ENCODE peak calls at places on chromosomes 13 and 19, in eight cellular contexts. A is K562, N is ovary, Y is HCT116, U is GM12891, I is heart left ventricle, V is A549, H is body of pancreas. T is an unnamed sample.

GRCh38 chr13:44312898-44313551 is 60.6 kb upstream of the SERP2 start:
- DNase-seq in A (no peak), N (no peak), Y (peak; percentile 88), U (no peak), I (no peak), V (peak; percentile 67), H (peak; percentile 35), T (no peak)

GRCh38 chr13:106517151-106517847 is 18.2 kb downstream of the EFNB2 start:
- DNase-seq in A (no peak), N (no peak), Y (no peak), U (no peak), I (no peak), V (no peak), H (no peak), T (no peak)

GRCh38 chr13:46721054-46721453 is 75.9 kb downstream of the ESD start:
- DNase-seq in A (peak; percentile 11), N (peak; percentile 65), Y (peak; percentile 15), U (no peak), I (peak; percentile 35), V (peak; percentile 31), H (peak; percentile 47), T (no peak)

GRCh38 chr13:46523972-46524737 is 28.8 kb upstream of the LRCH1 start:
- DNase-seq in A (no peak), N (no peak), Y (no peak), U (no peak), I (no peak), V (no peak), H (no peak), T (no peak)

GRCh38 chr13:33497146-33497845 is 211.7 kb upstream of the STARD13 start:
- DNase-seq in A (no peak), N (no peak), Y (no peak), U (no peak), I (no peak), V (no peak), H (no peak), T (no peak)

GRCh38 chr19:29315566-29315965 is 102.6 kb upstream of the UQCRFS1 start:
- DNase-seq in A (no peak), N (no peak), Y (no peak), U (no peak), I (no peak), V (no peak), H (no peak), T (no peak)

GRCh38 chr13:101706651-101707050 is 254.2 kb downstream of the ITGBL1 start:
- DNase-seq in A (no peak), N (no peak), Y (no peak), U (no peak), I (no peak), V (peak; percentile 13), H (no peak), T (peak; percentile 71)

GRCh38 chr13:19817510-19818158 is 34.9 kb upstream of the PSPC1 start:
- DNase-seq in A (no peak), N (no peak), Y (no peak), U (no peak), I (no peak), V (no peak), H (no peak), T (no peak)

GRCh38 chr13:76720827-76721226 is 165.4 kb downstream of the KCTD12 start:
- DNase-seq in A (no peak), N (no peak), Y (no peak), U (no peak), I (no peak), V (no peak), H (no peak), T (no peak)

GRCh38 chr13:99256709-99257108 is 1.5 kb downstream of the GPR18 start:
- DNase-seq in A (no peak), N (no peak), Y (no peak), U (no peak), I (no peak), V (no peak), H (no peak), T (no peak)

GRCh38 chr19:28493881-28494280 is 719.1 kb downstream of the UQCRFS1 start:
- DNase-seq in A (no peak), N (no peak), Y (no peak), U (no peak), I (no peak), V (no peak), H (no peak), T (no peak)

GRCh38 chr13:61950828-61951227 is 535.2 kb upstream of the PCDH20 start:
- DNase-seq in A (no peak), N (no peak), Y (no peak), U (no peak), I (no peak), V (no peak), H (no peak), T (no peak)

GRCh38 chr13:104854007-104854406 is 1681.5 kb downstream of the EFNB2 start:
- DNase-seq in A (no peak), N (no peak), Y (no peak), U (no peak), I (no peak), V (peak; percentile 15), H (no peak), T (no peak)

GRCh38 chr19:21098291-21098690 is 16.3 kb downstream of the ZNF714 start:
- DNase-seq in A (no peak), N (no peak), Y (no peak), U (no peak), I (no peak), V (no peak), H (no peak), T (no peak)

GRCh38 chr13:41588899-41589298 is 131.5 kb downstream of the RGCC start:
- DNase-seq in A (peak; percentile 39), N (no peak), Y (peak; percentile 8), U (no peak), I (no peak), V (peak; percentile 70), H (no peak), T (peak; percentile 30)

GRCh38 chr13:50352720-50353491 is 337.7 kb downstream of the KCNRG start:
- DNase-seq in A (no peak), N (no peak), Y (no peak), U (no peak), I (no peak), V (no peak), H (no peak), T (no peak)

GRCh38 chr13:113888701-113889330 is 24.9 kb upstream of the GAS6 start:
- DNase-seq in A (no peak), N (no peak), Y (no peak), U (no peak), I (no peak), V (no peak), H (no peak), T (no peak)

GRCh38 chr19:46730187-46730586 is 13.3 kb upstream of the PRKD2 start:
- DNase-seq in A (no peak), N (no peak), Y (no peak), U (no peak), I (no peak), V (no peak), H (no peak), T (no peak)

GRCh38 chr19:46728208-46728607 is 11.3 kb upstream of the PRKD2 start:
- DNase-seq in A (no peak), N (peak; percentile 55), Y (no peak), U (no peak), I (peak; percentile 80), V (no peak), H (no peak), T (no peak)

GRCh38 chr19:46729696-46730095 is 12.8 kb upstream of the PRKD2 start:
- DNase-seq in A (no peak), N (no peak), Y (no peak), U (no peak), I (no peak), V (no peak), H (no peak), T (no peak)

GRCh38 chr19:46727757-46728156 is 10.8 kb upstream of the PRKD2 start:
- DNase-seq in A (no peak), N (no peak), Y (no peak), U (no peak), I (no peak), V (no peak), H (no peak), T (no peak)

GRCh38 chr19:46728693-46729339 is 11.9 kb upstream of the PRKD2 start:
- DNase-seq in A (peak; percentile 87), N (peak; percentile 81), Y (no peak), U (peak; percentile 98), I (peak; percentile 81), V (peak; percentile 72), H (peak; percentile 73), T (no peak)
- TF ChIP-seq POLR2A in A (no peak), N (no peak), Y (no peak), U (no peak), I (no peak), V (no peak), H (no peak), T (no peak)

DNA sequence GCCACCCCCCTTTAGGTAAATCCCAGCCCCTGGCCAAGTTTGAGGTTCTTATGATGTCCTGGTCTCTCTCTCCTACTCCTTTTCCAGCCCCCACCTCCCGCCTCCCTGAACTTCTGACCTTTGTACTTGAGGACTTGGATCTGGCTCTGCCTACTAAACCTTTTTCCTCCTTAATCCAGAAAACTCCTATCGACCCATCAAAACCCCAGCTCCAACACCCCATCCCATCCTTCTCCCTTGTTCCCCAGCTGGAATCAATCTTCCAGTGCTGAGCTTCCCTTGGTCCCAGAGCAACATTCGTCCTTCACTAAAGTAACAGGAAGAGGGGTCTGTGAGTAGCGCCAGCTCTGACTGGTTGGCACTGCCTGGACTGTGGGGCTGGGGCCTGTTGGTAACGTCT is 17.3 kb upstream of the UQCR11 start:
- DNase-seq in A (no peak), N (no peak), Y (no peak), U (no peak), I (no peak), V (no peak), H (no peak), T (no peak)
- TF ChIP-seq POLR2A in A (peak; percentile 42), N (no peak), Y (no peak), U (no peak), I (no peak), V (no peak), H (no peak), T (no peak)

GRCh38 chr19:10118960-10119359 is 739 bp downstream of the EIF3G start:
- DNase-seq in A (no peak), N (no peak), Y (no peak), U (no peak), I (no peak), V (no peak), H (no peak), T (no peak)

GRCh38 chr19:10114651-10115391 is 3.3 kb downstream of the P2RY11 start:
- DNase-seq in A (peak; percentile 33), N (no peak), Y (no peak), U (no peak), I (no peak), V (peak; percentile 23), H (no peak), T (no peak)

GRCh38 chr19:10116085-10116865 is 3.4 kb downstream of the EIF3G start:
- DNase-seq in A (no peak), N (no peak), Y (no peak), U (no peak), I (no peak), V (no peak), H (no peak), T (no peak)

GRCh38 chr19:10115392-10116084 is 4.0 kb downstream of the P2RY11 start:
- DNase-seq in A (peak; percentile 14), N (no peak), Y (no peak), U (no peak), I (no peak), V (no peak), H (no peak), T (no peak)

GRCh38 chr19:10116866-10117616 is 2.7 kb downstream of the EIF3G start:
- DNase-seq in A (no peak), N (no peak), Y (no peak), U (no peak), I (no peak), V (no peak), H (no peak), T (no peak)
- TF ChIP-seq POLR2A in A (no peak), N (no peak), Y (no peak), U (no peak), I (no peak), V (no peak), H (no peak), T (no peak)

GRCh38 chr19:10708261-10708660 is 7.0 kb downstream of the QTRT1 start:
- DNase-seq in A (no peak), N (no peak), Y (no peak), U (no peak), I (no peak), V (no peak), H (no peak), T (no peak)
- TF ChIP-seq POLR2A in A (no peak), N (no peak), Y (no peak), U (no peak), I (no peak), V (no peak), H (no peak), T (no peak)

T was measured in H54.